ENCODE peak calls at places on chromosome 2, in four cellular contexts. N, S, H and K are unnamed samples.

GRCh38 chr2:106960633-106961205 is 74.8 kb upstream of the ST6GAL2 start:
- DNase-seq in S (no peak), H (no peak), N (no peak), K (peak; percentile 83)

GRCh38 chr2:182949572-182950189 is 83.2 kb upstream of the FRZB start:
- DNase-seq in S (peak; percentile 13), N (no peak), H (peak; percentile 44), K (peak; percentile 68)

GRCh38 chr2:175957845-175958244 is 44.2 kb downstream of the LNPK start:
- DNase-seq in H (no peak), N (no peak), S (no peak), K (no peak)

GRCh38 chr2:118133916-118134315 is 45.6 kb downstream of the INSIG2 start:
- DNase-seq in S (no peak), N (no peak), H (no peak), K (no peak)

GRCh38 chr2:98634406-98635092 is 26.2 kb downstream of the UNC50 start:
- DNase-seq in H (no peak), N (no peak), S (peak; percentile 38), K (peak; percentile 2)

GRCh38 chr2:85939136-85939535 is 50.3 kb upstream of the ST3GAL5 start:
- DNase-seq in S (no peak), N (no peak), H (no peak), K (no peak)

GRCh38 chr2:11128258-11128951 is 26.9 kb upstream of the SLC66A3 start:
- DNase-seq in N (no peak), S (peak; percentile 81), H (no peak), K (peak; percentile 53)

GRCh38 chr2:153268941-153269461 is 209.6 kb downstream of the RPRM start:
- DNase-seq in N (no peak), S (no peak), H (no peak), K (no peak)

GRCh38 chr2:107712857-107713256 is 113.8 kb upstream of the RGPD4 start:
- DNase-seq in H (no peak), S (peak; percentile 29), N (no peak), K (no peak)

GRCh38 chr2:45776160-45776955 is 124.9 kb downstream of the PRKCE start:
- DNase-seq in H (no peak), S (no peak), N (no peak), K (no peak)

GRCh38 chr2:75389271-75389670 is 171.5 kb downstream of the EVA1A start:
- DNase-seq in N (no peak), H (no peak), S (no peak), K (no peak)

GRCh38 chr2:44668336-44668735 is 273.2 kb upstream of the SIX3 start:
- DNase-seq in H (no peak), N (no peak), S (peak; percentile 48), K (no peak)

GRCh38 chr2:71455011-71455740 is 1.8 kb downstream of the DYSF start:
- DNase-seq in H (no peak), N (no peak), S (no peak), K (no peak)

GRCh38 chr2:153074207-153074606 is 355.8 kb downstream of the ARL6IP6 start:
- DNase-seq in H (no peak), S (peak; percentile 5), N (no peak), K (no peak)

GRCh38 chr2:239598011-239598731 is 197.4 kb upstream of the HDAC4 start:
- DNase-seq in N (peak; percentile 7), H (no peak), S (no peak), K (no peak)

GRCh38 chr2:15303874-15304273 is 257.3 kb downstream of the NBAS start:
- DNase-seq in S (no peak), H (no peak), N (no peak), K (no peak)

GRCh38 chr2:217916504-217917254 is 86.1 kb downstream of the TNS1 start:
- DNase-seq in H (peak; percentile 50), N (no peak), S (no peak), K (no peak)

GRCh38 chr2:149538138-149538833 is 49.3 kb downstream of the MMADHC start:
- DNase-seq in N (no peak), S (peak; percentile 64), H (no peak), K (no peak)

GRCh38 chr2:26185304-26185928 is 12.5 kb downstream of the GAREM2 start:
- DNase-seq in H (no peak), N (no peak), S (no peak), K (no peak)
- H3K27ac ChIP-seq in H (no peak overlapping the region), N (peak overlapping the region; percentile 64), S (no peak overlapping the region), K (no peak overlapping the region)

DNA sequence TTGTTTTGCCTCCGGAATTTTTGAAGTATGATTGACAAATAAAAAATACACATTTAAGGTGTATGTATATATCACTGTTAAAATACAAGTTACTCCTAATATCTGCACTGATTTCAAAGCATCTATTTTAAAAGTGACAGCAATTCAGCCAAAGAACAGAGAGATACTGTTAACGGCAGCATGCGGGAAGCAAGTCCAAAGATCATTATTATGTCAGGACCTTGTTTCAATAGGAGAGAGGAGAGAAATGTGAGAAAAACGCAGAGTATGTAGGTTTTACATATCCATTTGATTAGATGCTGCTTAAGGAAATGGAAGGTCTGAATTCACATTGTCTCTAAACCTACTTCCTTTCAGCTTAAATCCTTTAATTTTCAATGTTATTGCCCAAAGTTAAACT is 545.5 kb upstream of the SLC8A1 start:
- DNase-seq in H (no peak), N (no peak), S (no peak), K (no peak)
- TF ChIP-seq CTCF in H (no peak), N (no peak), S (no peak), K (no peak)

DNA sequence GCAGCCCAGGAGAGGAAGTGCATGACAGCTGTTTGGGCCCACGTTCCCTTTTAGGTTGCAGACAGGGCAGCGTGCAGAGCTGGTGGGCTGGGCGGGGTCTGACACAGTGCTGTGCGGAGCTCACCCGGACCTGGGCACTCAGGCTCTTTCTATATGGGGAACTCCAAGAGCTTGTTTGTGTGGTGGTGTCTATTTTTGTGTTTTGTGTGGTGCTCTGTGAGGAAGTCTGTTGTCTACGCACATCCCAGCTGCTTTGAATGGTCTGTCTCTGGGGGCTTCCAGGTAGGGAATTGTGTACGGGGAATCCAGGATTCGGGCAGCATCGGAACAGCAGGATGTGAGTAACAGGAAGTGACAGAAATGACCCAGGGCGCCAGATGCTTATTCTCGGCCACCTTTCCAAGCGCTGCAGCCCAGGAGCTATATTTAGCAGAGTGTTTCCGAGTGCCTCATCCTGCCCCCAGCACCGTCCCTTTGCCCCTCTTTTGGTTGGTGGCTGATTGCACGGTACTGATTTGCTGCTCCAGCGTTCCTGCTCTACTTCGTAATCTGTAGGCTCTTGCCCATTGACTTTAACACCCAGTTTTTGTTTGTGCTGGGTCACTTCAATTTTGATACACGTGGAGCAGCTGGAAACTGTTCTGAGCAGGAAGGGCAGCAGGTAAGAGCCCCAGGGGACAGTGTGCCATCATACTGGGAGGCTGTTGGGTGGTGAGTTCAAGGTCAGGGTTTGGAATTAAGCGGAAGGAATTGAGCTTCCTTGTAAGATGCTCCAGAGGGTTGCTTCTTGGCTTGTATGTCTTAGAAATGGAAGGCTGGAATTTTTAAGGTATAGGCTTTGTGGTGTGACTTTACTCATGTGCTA is 64.7 kb downstream of the DGKD start:
- DNase-seq in H (peak; percentile 75), N (no peak), S (peak; percentile 81), K (peak; percentile 60)
- H3K4me3 ChIP-seq in H (peak overlapping the region; percentile 77), N (no peak overlapping the region), S (peak overlapping the region; percentile 63), K (peak overlapping the region; percentile 20)

GRCh38 chr2:66885775-66886402 is 451.0 kb downstream of the MEIS1 start:
- DNase-seq in N (no peak), H (no peak), S (no peak), K (no peak)
- H3K27ac ChIP-seq in N (no peak overlapping the region), H (no peak overlapping the region), S (no peak overlapping the region), K (no peak overlapping the region)

GRCh38 chr2:177908824-177909223 is 163.8 kb downstream of the PDE11A start:
- DNase-seq in N (no peak), H (no peak), S (no peak), K (no peak)

GRCh38 chr2:177902395-177903160 is 170.0 kb downstream of the PDE11A start:
- DNase-seq in N (no peak), S (no peak), H (no peak), K (no peak)

GRCh38 chr2:177908182-177908581 is 164.4 kb downstream of the PDE11A start:
- DNase-seq in N (no peak), H (no peak), S (no peak), K (no peak)

GRCh38 chr2:177905640-177906039 is 166.9 kb downstream of the PDE11A start:
- DNase-seq in N (no peak), H (no peak), S (no peak), K (no peak)

DNA sequence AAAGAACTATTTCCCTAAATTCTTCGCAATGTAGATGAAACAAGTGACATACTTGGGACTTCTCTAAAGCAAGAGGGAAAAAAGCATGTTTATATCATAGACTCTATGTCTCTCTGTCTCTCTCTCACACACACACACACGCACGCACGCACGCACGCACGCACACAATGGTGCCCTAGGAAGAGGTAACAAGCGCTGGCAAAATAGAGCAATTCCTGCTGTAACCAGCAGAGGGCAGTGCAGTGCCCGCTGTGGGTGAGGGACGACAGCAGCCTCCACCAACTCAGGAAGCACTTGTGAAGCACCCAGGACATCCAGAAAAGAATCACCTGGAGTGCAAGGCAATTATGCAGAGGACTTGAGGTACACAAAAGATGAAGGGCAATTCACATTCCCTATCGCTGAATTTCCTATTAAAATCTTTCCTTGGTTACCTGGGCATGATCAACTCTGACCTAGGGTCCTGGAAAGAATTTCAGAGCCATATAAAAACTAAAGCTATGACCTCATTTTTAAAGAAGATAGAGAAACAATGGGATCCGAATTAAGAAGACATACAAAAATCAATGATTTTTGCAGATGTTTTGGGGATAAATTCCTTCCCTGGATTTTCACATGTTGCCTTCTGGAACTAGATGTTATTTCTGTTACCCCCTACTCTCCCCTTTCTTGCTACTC is 166.4 kb downstream of the PDE11A start:
- DNase-seq in H (peak; percentile 43), N (peak; percentile 40), S (peak; percentile 82), K (peak; percentile 31)
- TF ChIP-seq CTCF in H (peak; percentile 59), N (peak; percentile 30), S (peak; percentile 92), K (peak; percentile 97)

GRCh38 chr2:73827660-73828388 is 937 bp upstream of the STAMBP start:
- DNase-seq in H (no peak), N (no peak), S (no peak), K (no peak)
- H3K4me3 ChIP-seq in H (peak overlapping the region; percentile 92), N (peak overlapping the region; percentile 82), S (peak overlapping the region; percentile 82), K (no peak overlapping the region)

DNA sequence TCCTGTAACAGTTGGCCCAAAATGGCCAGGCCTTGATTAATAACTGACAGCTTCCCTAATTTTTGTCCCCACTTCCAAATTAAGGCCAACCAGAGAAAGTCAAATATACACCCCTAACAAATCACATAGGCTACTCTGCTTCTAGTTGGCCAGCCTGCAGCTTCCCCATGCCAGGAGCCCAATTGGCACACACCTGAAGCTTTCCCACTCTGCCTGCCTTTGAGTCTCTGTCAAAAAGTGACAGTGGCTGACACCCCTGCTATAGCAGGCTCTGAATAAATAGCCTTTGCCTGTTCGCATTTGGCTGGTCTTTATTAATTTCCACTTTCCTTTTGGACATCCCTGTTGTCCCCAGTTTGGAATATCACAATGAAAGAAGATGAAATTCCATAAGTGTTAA is 256.6 kb upstream of the NCKAP5 start:
- DNase-seq in S (no peak), H (no peak), N (no peak), K (no peak)
- H3K27ac ChIP-seq in S (no peak overlapping the region), H (no peak overlapping the region), N (no peak overlapping the region), K (no peak overlapping the region)

GRCh38 chr2:54279385-54279784 is 23.4 kb upstream of the TSPYL6 start:
- DNase-seq in H (no peak), N (no peak), S (peak; percentile 18), K (no peak)
- TF ChIP-seq CTCF in H (peak; percentile 14), N (no peak), S (peak; percentile 46), K (peak; percentile 70)